ENCODE peak calls at places on chromosomes 4 and X, in six cellular contexts. X is ascending aorta, W is ovary, D is GM23338, J is astrocyte of the spinal cord, P is AG04450. V is an unnamed sample.

GRCh38 chr4:127698789-127699200 is 31.4 kb upstream of the SLC25A31 start:
- DNase-seq in P (no peak), D (no peak), W (no peak), X (no peak), J (peak; percentile 85), V (peak; percentile 75)

GRCh38 chr4:68748181-68748981 is 67.4 kb upstream of the UGT2B10 start:
- DNase-seq in X (no peak), J (no peak), W (no peak), D (no peak), P (no peak), V (no peak)

GRCh38 chr4:14700083-14700482 is 302.2 kb upstream of the CPEB2 start:
- DNase-seq in D (no peak), J (no peak), P (no peak), W (no peak), X (no peak), V (no peak)

GRCh38 chr4:35975617-35976355 is 268.5 kb downstream of the ARAP2 start:
- DNase-seq in P (no peak), W (no peak), J (no peak), D (no peak), X (no peak), V (no peak)

GRCh38 chr4:174198396-174199179 is 84.9 kb downstream of the FBXO8 start:
- DNase-seq in W (no peak), J (peak; percentile 85), P (peak; percentile 37), D (no peak), X (no peak), V (peak; percentile 34)

GRCh38 chrX:41035582-41035981 is 49.7 kb upstream of the USP9X start:
- DNase-seq in X (no peak), P (no peak), W (no peak), J (no peak), D (no peak), V (no peak)

GRCh38 chr4:102343964-102344519 is 1.2 kb downstream of the SLC39A8 start:
- DNase-seq in W (no peak), X (no peak), P (no peak), D (no peak), J (no peak), V (peak; percentile 25)

GRCh38 chr4:156193800-156194199 is 240.1 kb upstream of the CTSO start:
- DNase-seq in P (peak; percentile 51), X (no peak), J (peak; percentile 19), D (no peak), W (no peak), V (no peak)

GRCh38 chr4:40480291-40480690 is 145.2 kb downstream of the CHRNA9 start:
- DNase-seq in D (no peak), W (no peak), X (no peak), P (no peak), J (no peak), V (no peak)

GRCh38 chr4:108937066-108937465 is 174.2 kb upstream of the ETNPPL start:
- DNase-seq in D (no peak), X (no peak), W (no peak), P (no peak), J (no peak), V (no peak)

DNA sequence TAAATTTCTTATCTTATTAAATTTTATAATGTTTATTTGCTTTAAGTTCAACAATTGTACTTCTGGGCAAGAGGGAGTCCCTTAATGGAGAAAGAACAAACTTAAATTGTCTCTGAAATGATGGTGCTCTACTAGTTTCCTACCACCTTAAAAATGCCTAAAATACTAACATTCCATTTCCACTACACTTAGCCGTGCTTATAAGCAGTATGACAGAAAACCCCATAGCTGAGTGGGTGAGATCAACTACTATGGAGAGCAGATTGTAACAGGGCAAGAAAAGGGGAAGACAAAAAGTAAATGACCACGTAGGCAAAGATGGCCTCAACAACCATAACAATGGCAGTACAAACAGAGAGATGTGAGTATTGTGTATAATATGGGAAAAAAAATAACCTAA is 35.0 kb downstream of the RFC1 start:
- DNase-seq in X (no peak), P (no peak), W (no peak), J (no peak), D (peak; percentile 3), V (no peak)
- H3K4me3 ChIP-seq in X (no peak overlapping the region), P (no peak overlapping the region), W (no peak overlapping the region), J (no peak overlapping the region), D (no peak overlapping the region), V (no peak overlapping the region)

GRCh38 chr4:119027815-119028214 is 107.8 kb upstream of the MYOZ2 start:
- DNase-seq in D (no peak), X (no peak), J (no peak), P (no peak), W (no peak), V (no peak)

GRCh38 chr4:119024102-119024501 is 111.5 kb upstream of the MYOZ2 start:
- DNase-seq in D (no peak), W (no peak), P (no peak), X (no peak), J (no peak), V (no peak)

GRCh38 chr4:119026662-119027444 is 108.8 kb upstream of the MYOZ2 start:
- DNase-seq in W (peak; percentile 58), J (no peak), P (no peak), D (peak; percentile 19), X (no peak), V (no peak)

GRCh38 chr4:119025916-119026661 is 109.5 kb upstream of the MYOZ2 start:
- DNase-seq in P (peak; percentile 78), J (peak; percentile 69), W (peak; percentile 84), D (no peak), X (peak; percentile 87), V (peak; percentile 61)

GRCh38 chr4:119025440-119025839 is 110.2 kb upstream of the MYOZ2 start:
- DNase-seq in W (peak; percentile 75), P (no peak), D (no peak), X (peak; percentile 85), J (peak; percentile 47), V (no peak)
- H3K4me3 ChIP-seq in W (peak overlapping the region; percentile 4), P (no peak overlapping the region), D (no peak overlapping the region), X (peak overlapping the region; percentile 18), J (no peak overlapping the region), V (peak overlapping the region; percentile 5)

DNA sequence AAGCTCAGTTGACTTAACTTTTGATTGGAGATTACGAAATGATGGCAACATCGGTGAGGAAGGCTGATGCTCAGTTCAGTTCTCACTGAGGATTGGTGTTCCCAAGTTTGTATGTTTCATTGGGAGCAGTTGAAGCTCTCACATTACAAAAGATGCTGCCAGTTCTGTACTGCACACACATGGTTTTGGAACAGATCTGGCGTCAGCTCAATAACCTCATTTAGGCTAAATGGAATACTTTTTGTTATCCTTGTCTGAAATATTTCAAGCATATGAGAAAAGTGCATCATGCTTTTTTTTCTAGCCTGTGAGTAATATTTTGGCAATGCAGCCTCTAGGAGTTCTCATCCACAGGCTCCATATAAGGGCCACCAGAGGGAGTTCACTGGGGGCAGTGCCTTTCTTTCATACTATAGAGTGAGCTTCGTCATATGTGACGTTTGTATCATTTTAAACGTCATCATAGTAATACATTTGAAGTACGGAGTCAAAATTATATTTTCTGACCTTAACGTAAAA is 4.1 kb downstream of the ENPEP start:
- DNase-seq in P (peak; percentile 73), X (no peak), W (no peak), J (peak; percentile 94), D (peak; percentile 35), V (no peak)
- H3K4me3 ChIP-seq in P (no peak overlapping the region), X (no peak overlapping the region), W (no peak overlapping the region), J (no peak overlapping the region), D (no peak overlapping the region), V (no peak overlapping the region)

GRCh38 chr4:181478675-181479074 is 764.5 kb upstream of the TENM3 start:
- DNase-seq in J (no peak), X (no peak), W (no peak), P (no peak), D (no peak), V (no peak)

GRCh38 chr4:181479145-181479544 is 764.1 kb upstream of the TENM3 start:
- DNase-seq in X (no peak), J (no peak), D (peak; percentile 70), W (no peak), P (no peak), V (no peak)

DNA sequence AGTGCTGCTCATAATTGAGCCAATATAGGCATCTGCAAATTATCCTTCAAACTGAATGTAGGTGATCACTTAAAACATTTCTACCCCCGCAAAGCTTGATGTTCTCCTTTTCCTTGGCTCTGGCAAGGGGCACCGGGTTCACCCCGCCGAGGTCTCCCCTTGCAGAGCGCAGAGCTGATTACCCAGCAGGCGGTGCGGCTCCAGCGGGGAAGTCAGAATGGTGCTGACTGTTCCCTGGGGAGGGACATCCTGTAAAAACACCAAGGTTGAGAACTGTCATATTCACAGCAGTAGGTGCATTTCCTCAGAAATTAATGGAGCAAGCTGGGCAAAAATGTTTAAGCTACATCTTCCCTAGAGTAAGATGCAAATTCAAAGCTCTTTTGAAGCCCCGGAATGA is 767.4 kb upstream of the TENM3 start:
- DNase-seq in J (peak; percentile 5), W (no peak), X (no peak), D (peak; percentile 41), P (no peak), V (no peak)
- H3K4me3 ChIP-seq in J (no peak overlapping the region), W (no peak overlapping the region), X (no peak overlapping the region), D (no peak overlapping the region), P (no peak overlapping the region), V (peak overlapping the region; percentile 21)

GRCh38 chr4:93771640-93772411 is 56.7 kb upstream of the ATOH1 start:
- DNase-seq in J (no peak), W (no peak), D (no peak), X (no peak), P (no peak), V (no peak)
- H3K4me3 ChIP-seq in J (no peak overlapping the region), W (no peak overlapping the region), D (no peak overlapping the region), X (no peak overlapping the region), P (no peak overlapping the region), V (no peak overlapping the region)

GRCh38 chrX:53320543-53321215 is 39.3 kb upstream of the IQSEC2 start:
- DNase-seq in P (no peak), X (peak; percentile 63), J (no peak), D (peak; percentile 15), W (no peak), V (no peak)
- H3K4me3 ChIP-seq in P (peak overlapping the region; percentile 63), X (peak overlapping the region; percentile 69), J (peak overlapping the region; percentile 43), D (peak overlapping the region; percentile 69), W (peak overlapping the region; percentile 36), V (peak overlapping the region; percentile 37)

V was measured in retinal pigment epithelial cell.